ENCODE peak calls at places on chromosomes 13 and 19, in seven cellular contexts. Y is PC-3, O is Caco-2, J is A673, Q is dorsolateral prefrontal cortex, E is fibroblast of mammary gland, K is astrocyte. A is an unnamed sample.

GRCh38 chr13:88063741-88064140 is 392.6 kb downstream of the SLITRK5 start:
- DNase-seq in E (no peak), O (no peak), K (no peak), J (no peak), Q (no peak), Y (peak), A (no peak)

GRCh38 chr19:15498910-15499309 is 9.4 kb upstream of the CYP4F22 start:
- DNase-seq in Y (no peak), E (no peak), O (no peak), J (peak), K (no peak), Q (no peak), A (no peak)

GRCh38 chr19:7326105-7326877 is 22.4 kb upstream of the ARHGEF18 start:
- DNase-seq in J (peak), Y (peak), O (peak), Q (no peak), E (peak), K (no peak), A (peak)

GRCh38 chr13:30787747-30788535 is 52.6 kb downstream of the ALOX5AP start:
- DNase-seq in Q (no peak), J (no peak), E (peak), O (no peak), K (peak), Y (no peak), A (no peak)

GRCh38 chr13:75079226-75079625 is 402.7 kb downstream of the TBC1D4 start:
- DNase-seq in E (peak), J (no peak), K (peak), Q (no peak), O (no peak), Y (peak), A (peak)

GRCh38 chr19:38290631-38291147 is 13.4 kb upstream of the C19orf33 start:
- DNase-seq in E (peak), J (no peak), Q (peak), O (no peak), Y (peak), K (peak), A (peak)

GRCh38 chr13:64505511-64505910 is 2724.6 kb downstream of the PCDH9 start:
- DNase-seq in Y (peak), O (no peak), Q (no peak), K (peak), J (no peak), E (peak), A (peak)

GRCh38 chr19:1747285-1748114 is 5.8 kb upstream of the ONECUT3 start:
- DNase-seq in Q (no peak), J (no peak), E (peak), K (peak), O (peak), Y (peak), A (peak)

GRCh38 chr13:70043685-70044084 is 63.9 kb upstream of the ATXN8OS start:
- DNase-seq in J (no peak), O (no peak), Y (peak), Q (no peak), E (no peak), K (peak), A (peak)

GRCh38 chr19:35027009-35027408 is 3.3 kb upstream of the SCN1B start:
- DNase-seq in E (no peak), K (no peak), J (no peak), Y (no peak), Q (no peak), O (no peak), A (no peak)

GRCh38 chr13:50598338-50598737 is 245.2 kb downstream of the DLEU7 start:
- DNase-seq in J (no peak), E (no peak), K (no peak), O (no peak), Q (no peak), Y (no peak), A (no peak)

GRCh38 chr19:45179063-45179847 is 671 bp downstream of the BLOC1S3 start:
- DNase-seq in O (peak), J (peak), K (peak), Y (peak), E (peak), Q (peak), A (peak)

GRCh38 chr19:45179848-45180370 is 1.3 kb downstream of the BLOC1S3 start:
- DNase-seq in E (no peak), K (no peak), J (no peak), Q (no peak), Y (no peak), O (no peak), A (no peak)

GRCh38 chr19:45177817-45178261 is at the start of gene TRAPPC6A:
- DNase-seq in J (no peak), E (peak), Q (no peak), O (no peak), Y (peak), K (peak), A (peak)

GRCh38 chr19:45175663-45176345 is 2.2 kb downstream of the TRAPPC6A start:
- DNase-seq in E (peak), K (no peak), O (no peak), Y (no peak), Q (no peak), J (no peak), A (no peak)

GRCh38 chr19:45178262-45179062 is at the start of gene BLOC1S3:
- DNase-seq in E (peak), K (peak), Y (peak), O (peak), Q (peak), J (peak), A (peak)
- TF ChIP-seq CTCF in E (peak), K (no peak), Y (no peak), O (peak), Q (peak), J (peak), A (peak)

DNA sequence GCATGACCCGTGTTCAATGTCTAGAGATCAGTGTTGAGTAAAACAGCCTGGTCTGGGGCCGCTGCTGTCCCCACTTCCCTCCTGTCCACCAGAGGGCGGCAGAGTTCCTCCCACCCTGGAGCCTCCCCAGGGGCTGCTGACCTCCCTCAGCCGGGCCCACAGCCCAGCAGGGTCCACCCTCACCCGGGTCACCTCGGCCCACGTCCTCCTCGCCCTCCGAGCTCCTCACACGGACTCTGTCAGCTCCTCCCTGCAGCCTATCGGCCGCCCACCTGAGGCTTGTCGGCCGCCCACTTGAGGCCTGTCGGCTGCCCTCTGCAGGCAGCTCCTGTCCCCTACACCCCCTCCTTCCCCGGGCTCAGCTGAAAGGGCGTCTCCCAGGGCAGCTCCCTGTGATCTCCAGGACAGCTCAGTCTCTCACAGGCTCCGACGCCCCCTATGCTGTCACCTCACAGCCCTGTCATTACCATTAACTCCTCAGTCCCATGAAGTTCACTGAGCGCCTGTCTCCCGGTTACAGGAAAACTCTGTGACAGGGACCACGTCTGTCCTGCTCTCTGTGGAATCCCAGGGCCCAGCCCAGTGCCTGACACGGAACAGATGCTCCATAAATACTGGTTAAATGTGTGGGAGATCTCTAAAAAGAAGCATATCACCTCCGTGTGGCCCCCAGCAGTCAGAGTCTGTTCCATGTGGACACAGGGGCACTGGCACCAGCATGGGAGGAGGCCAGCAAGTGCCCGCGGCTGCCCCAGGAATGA is 1.5 kb upstream of the CEACAM5 start:
- DNase-seq in Y (peak), Q (no peak), O (peak), J (peak), E (peak), K (no peak), A (peak)
- H3K4me3 ChIP-seq in Y (peak), Q (peak), O (peak), J (no peak), E (no peak), K (no peak), A (no peak)

GRCh38 chr19:29202281-29202680 is 10.7 kb downstream of the UQCRFS1 start:
- DNase-seq in O (no peak), E (no peak), Q (no peak), J (no peak), Y (no peak), K (no peak), A (no peak)

GRCh38 chr19:29206453-29206852 is 6.5 kb downstream of the UQCRFS1 start:
- DNase-seq in Y (no peak), Q (no peak), J (no peak), O (no peak), K (no peak), E (no peak), A (no peak)

GRCh38 chr19:29201849-29202248 is 11.1 kb downstream of the UQCRFS1 start:
- DNase-seq in O (no peak), K (no peak), E (no peak), J (no peak), Q (no peak), Y (no peak), A (no peak)
- TF ChIP-seq CTCF in O (no peak), K (no peak), E (no peak), J (no peak), Q (no peak), Y (no peak), A (no peak)

DNA sequence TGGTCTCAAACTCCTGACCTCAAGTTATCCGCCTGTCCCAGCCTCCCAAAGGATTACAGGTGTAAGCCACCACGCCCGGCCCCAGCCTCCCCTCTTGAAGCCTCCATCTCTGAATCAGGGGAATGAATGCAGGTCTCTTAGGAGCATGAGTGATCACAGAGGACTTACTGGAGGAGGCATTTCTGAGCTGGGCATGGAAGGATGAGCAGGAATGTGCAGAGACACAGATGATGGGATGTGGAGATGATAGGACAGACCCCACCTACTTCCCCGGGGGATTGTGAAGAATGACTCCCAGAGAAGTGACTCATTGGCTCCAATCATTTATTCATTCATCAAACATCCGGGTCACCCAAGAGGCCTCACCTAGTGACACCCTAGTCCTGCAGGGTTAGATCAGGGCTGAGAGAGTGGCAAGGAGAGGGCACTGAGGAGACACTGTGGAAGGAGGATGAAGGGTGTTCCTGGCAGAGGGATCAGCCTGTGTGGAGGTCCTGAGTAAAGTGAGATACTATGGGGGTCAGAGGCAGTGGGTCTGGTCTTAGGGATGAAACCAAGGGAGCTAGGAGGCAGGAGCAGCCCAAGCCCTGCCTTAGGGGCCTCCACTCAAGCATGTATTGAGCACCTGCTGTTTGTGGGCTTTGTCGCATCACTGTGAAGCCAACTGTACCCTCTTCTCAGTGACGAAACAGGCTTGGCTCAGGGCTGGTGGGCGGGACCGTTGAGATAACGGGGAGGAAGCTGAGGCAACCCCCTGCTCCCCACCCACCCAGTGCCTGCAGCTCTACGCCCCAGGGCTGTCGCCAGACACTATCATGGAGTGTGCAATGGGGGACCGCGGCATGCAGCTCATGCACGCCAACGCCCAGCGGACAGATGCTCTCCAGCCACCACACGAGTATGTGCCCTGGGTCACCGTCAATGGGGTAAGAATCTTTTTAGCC is 3.0 kb downstream of the IFI30 start:
- DNase-seq in E (no peak), Y (peak), K (no peak), Q (no peak), J (no peak), O (no peak), A (no peak)
- H3K4me3 ChIP-seq in E (no peak), Y (no peak), K (no peak), Q (no peak), J (no peak), O (no peak), A (no peak)